ENCODE peak calls at places on chromosomes 4 and X, in five cellular contexts. P is adrenal gland, M is transverse colon, A is glutamatergic neuron, Y is cardiac muscle cell. T is an unnamed sample.

GRCh38 chr4:123120473-123120872 is 198.1 kb upstream of the NUDT6 start:
- DNase-seq in P (no peak), A (no peak), M (no peak), Y (no peak), T (no peak)

GRCh38 chrX:378443-378842 is 8.3 kb downstream of the PPP2R3B start:
- DNase-seq in P (no peak), A (no peak), M (no peak), Y (no peak), T (no peak)

GRCh38 chrX:76802698-76803097 is 375.2 kb downstream of the MAGEE1 start:
- DNase-seq in P (no peak), A (no peak), Y (no peak), M (no peak), T (no peak)

GRCh38 chrX:7133036-7133412 is 14.5 kb upstream of the STS start:
- DNase-seq in M (no peak), A (no peak), Y (peak), P (no peak), T (no peak)

GRCh38 chrX:28997716-28998115 is 410.5 kb downstream of the IL1RAPL1 start:
- DNase-seq in P (no peak), M (no peak), Y (peak), A (no peak), T (no peak)

GRCh38 chrX:16897445-16897844 is 27.3 kb upstream of the RBBP7 start:
- DNase-seq in P (no peak), Y (no peak), M (no peak), A (no peak), T (no peak)

GRCh38 chr4:124941267-124941666 is 228.7 kb upstream of the ANKRD50 start:
- DNase-seq in P (no peak), M (no peak), A (no peak), Y (no peak), T (no peak)

GRCh38 chr4:91212140-91212681 is 1085.0 kb downstream of the CCSER1 start:
- DNase-seq in A (no peak), P (no peak), Y (no peak), M (no peak), T (no peak)

GRCh38 chr4:100117749-100118148 is 72.5 kb downstream of the DDIT4L start:
- DNase-seq in Y (peak), P (no peak), M (no peak), A (no peak), T (no peak)

GRCh38 chrX:71366674-71367256 is 608 bp downstream of the TAF1 start:
- DNase-seq in P (peak), M (peak), Y (peak), A (peak), T (no peak)

DNA sequence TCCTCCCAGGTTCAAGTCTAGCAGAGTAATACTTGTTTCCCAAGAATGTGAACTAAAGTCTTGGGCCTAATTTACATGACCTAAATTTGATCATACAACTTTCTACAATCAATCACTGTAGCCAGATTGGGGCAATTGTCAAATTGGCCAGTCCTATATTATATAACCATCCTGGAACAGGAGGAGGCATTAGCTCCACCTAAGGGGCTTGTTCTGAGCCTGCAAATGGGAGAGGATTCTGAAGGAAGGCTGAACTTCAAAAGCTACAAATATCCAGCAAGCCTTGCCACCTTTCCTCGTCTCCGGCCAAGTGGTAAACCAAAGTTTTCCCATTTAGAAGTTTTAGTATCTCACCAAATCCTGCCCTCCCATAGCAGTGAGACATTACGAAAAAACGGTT is 1289.6 kb upstream of the TENM3 start:
- DNase-seq in P (no peak), M (no peak), Y (no peak), A (no peak), T (no peak)
- TF ChIP-seq CTCF in P (no peak), M (no peak), Y (no peak), A (no peak), T (no peak)

GRCh38 chr4:148056879-148057278 is 325.0 kb downstream of the ARHGAP10 start:
- DNase-seq in Y (peak), M (peak), A (no peak), P (peak), T (no peak)
- TF ChIP-seq CTCF in Y (peak), M (no peak), A (no peak), P (no peak), T (no peak)

GRCh38 chr4:177349191-177349590 is 39.5 kb downstream of the NEIL3 start:
- DNase-seq in M (no peak), Y (no peak), P (no peak), A (no peak), T (no peak)
- TF ChIP-seq CTCF in M (no peak), Y (no peak), P (no peak), A (no peak), T (no peak)

GRCh38 chr4:138981930-138982390 is 33.6 kb upstream of the NOCT start:
- DNase-seq in A (no peak), P (peak), Y (peak), M (peak), T (no peak)
- TF ChIP-seq CTCF in A (no peak), P (peak), Y (peak), M (peak), T (no peak)

GRCh38 chr4:113878718-113879117 is 100.7 kb downstream of the ARSJ start:
- DNase-seq in A (peak), M (no peak), P (no peak), Y (peak), T (no peak)
- TF ChIP-seq CTCF in A (peak), M (no peak), P (no peak), Y (peak), T (no peak)

GRCh38 chr4:168318266-168318895 is at the start of gene DDX60:
- DNase-seq in P (peak), M (peak), Y (peak), A (peak), T (peak)
- TF ChIP-seq CTCF in P (peak), M (peak), Y (peak), A (no peak), T (peak)

DNA sequence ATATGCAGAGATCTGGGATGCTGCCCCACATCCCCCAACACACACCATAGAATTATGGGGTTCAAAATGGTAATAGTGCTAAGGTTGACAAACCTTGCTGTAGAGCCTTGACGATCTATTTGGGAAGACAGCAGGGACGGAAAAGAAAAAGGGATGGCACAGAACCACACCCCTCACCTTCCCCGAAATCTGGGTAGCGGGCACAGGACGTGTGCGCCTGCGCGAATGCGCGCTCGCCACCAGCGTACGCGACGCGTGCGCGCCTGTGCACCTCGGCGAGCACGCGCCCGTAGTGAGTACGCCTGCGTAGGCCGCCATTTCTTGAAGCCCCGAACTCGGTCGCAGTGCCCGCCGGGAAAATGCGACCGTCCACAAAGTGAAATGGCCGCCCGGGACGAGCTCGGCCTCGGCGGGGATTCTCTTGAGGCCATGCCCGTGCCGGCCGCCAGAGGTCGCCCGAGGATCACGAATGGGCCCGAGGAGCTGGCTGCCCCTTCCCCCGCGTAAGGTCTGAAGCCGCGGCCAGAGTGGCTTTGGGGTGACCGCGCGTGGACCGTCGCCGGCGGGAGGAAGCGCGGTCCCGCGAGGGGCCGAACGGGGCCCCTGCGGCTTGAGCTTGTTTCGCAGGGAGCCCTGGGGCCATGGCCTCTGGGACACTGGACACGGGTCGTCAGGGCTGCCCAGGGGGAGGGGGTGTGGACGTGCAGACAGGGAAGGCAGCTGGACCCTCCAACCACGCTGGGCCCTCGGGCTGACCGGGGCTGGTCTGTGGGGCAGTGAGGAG is 43.7 kb downstream of the ZNF185 start:
- DNase-seq in Y (peak), P (peak), A (peak), M (peak), T (peak)
- TF ChIP-seq CTCF in Y (peak), P (peak), A (peak), M (peak), T (peak)

GRCh38 chrX:119948381-119948780 is 4.8 kb upstream of the NKAP start:
- DNase-seq in P (no peak), A (no peak), Y (no peak), M (no peak), T (no peak)
- TF ChIP-seq CTCF in P (no peak), A (peak), Y (no peak), M (no peak), T (no peak)